ENCODE peak calls at places on chromosomes 6 and 20, in ten cellular contexts. One of them, this sample, is unnamed.

GRCh38 chr6:14927398-14927797 is 318.5 kb upstream of the JARID2 start:
- DNase-seq in neural progenitor cell: no peak
- DNase-seq in right lobe of liver: no peak
- DNase-seq in upper lobe of left lung: peak; percentile 52
- DNase-seq in effector memory CD4-positive, alpha-beta T cell: no peak
- DNase-seq in GM23248: no peak
- DNase-seq in H9: no peak
- DNase-seq in A549: no peak
- DNase-seq in heart right ventricle: no peak
- DNase-seq in HCT116: no peak
- DNase-seq in this sample: no peak

GRCh38 chr6:158418501-158418900 is 106.2 kb downstream of the TULP4 start:
- DNase-seq in neural progenitor cell: no peak
- DNase-seq in right lobe of liver: no peak
- DNase-seq in upper lobe of left lung: no peak
- DNase-seq in effector memory CD4-positive, alpha-beta T cell: no peak
- DNase-seq in GM23248: peak; percentile 50
- DNase-seq in H9: no peak
- DNase-seq in A549: no peak
- DNase-seq in heart right ventricle: no peak
- DNase-seq in HCT116: no peak
- DNase-seq in this sample: no peak

GRCh38 chr20:25195962-25196700 is 619 bp downstream of the ENTPD6 start:
- DNase-seq in neural progenitor cell: peak; percentile 66
- DNase-seq in right lobe of liver: no peak
- DNase-seq in upper lobe of left lung: no peak
- DNase-seq in effector memory CD4-positive, alpha-beta T cell: no peak
- DNase-seq in GM23248: no peak
- DNase-seq in H9: peak; percentile 52
- DNase-seq in A549: peak; percentile 32
- DNase-seq in heart right ventricle: no peak
- DNase-seq in HCT116: peak; percentile 28
- DNase-seq in this sample: peak; percentile 66

GRCh38 chr6:158143700-158144099 is 24.4 kb downstream of the SERAC1 start:
- DNase-seq in neural progenitor cell: peak; percentile 41
- DNase-seq in right lobe of liver: no peak
- DNase-seq in upper lobe of left lung: no peak
- DNase-seq in effector memory CD4-positive, alpha-beta T cell: no peak
- DNase-seq in GM23248: peak; percentile 46
- DNase-seq in H9: peak; percentile 36
- DNase-seq in A549: no peak
- DNase-seq in heart right ventricle: no peak
- DNase-seq in HCT116: no peak
- DNase-seq in this sample: peak; percentile 51

GRCh38 chr20:34791289-34792020 is 34.0 kb downstream of the NCOA6 start:
- DNase-seq in neural progenitor cell: peak; percentile 28
- DNase-seq in right lobe of liver: no peak
- DNase-seq in upper lobe of left lung: peak; percentile 40
- DNase-seq in effector memory CD4-positive, alpha-beta T cell: no peak
- DNase-seq in GM23248: peak; percentile 75
- DNase-seq in H9: no peak
- DNase-seq in A549: no peak
- DNase-seq in heart right ventricle: peak; percentile 23
- DNase-seq in HCT116: no peak
- DNase-seq in this sample: no peak

GRCh38 chr20:23225407-23226060 is 125.1 kb upstream of the NXT1 start:
- DNase-seq in neural progenitor cell: no peak
- DNase-seq in right lobe of liver: no peak
- DNase-seq in upper lobe of left lung: peak; percentile 87
- DNase-seq in effector memory CD4-positive, alpha-beta T cell: no peak
- DNase-seq in GM23248: peak; percentile 95
- DNase-seq in H9: no peak
- DNase-seq in A549: peak; percentile 58
- DNase-seq in heart right ventricle: no peak
- DNase-seq in HCT116: no peak
- DNase-seq in this sample: peak; percentile 87

GRCh38 chr6:105212587-105212986 is 32.8 kb upstream of the POPDC3 start:
- DNase-seq in neural progenitor cell: no peak
- DNase-seq in right lobe of liver: no peak
- DNase-seq in upper lobe of left lung: no peak
- DNase-seq in effector memory CD4-positive, alpha-beta T cell: no peak
- DNase-seq in GM23248: no peak
- DNase-seq in H9: no peak
- DNase-seq in A549: no peak
- DNase-seq in heart right ventricle: no peak
- DNase-seq in HCT116: no peak
- DNase-seq in this sample: no peak

GRCh38 chr20:10427060-10427692 is 6.8 kb downstream of the MKKS start:
- DNase-seq in neural progenitor cell: peak; percentile 61
- DNase-seq in right lobe of liver: peak; percentile 58
- DNase-seq in upper lobe of left lung: peak; percentile 45
- DNase-seq in effector memory CD4-positive, alpha-beta T cell: no peak
- DNase-seq in GM23248: peak; percentile 86
- DNase-seq in H9: no peak
- DNase-seq in A549: peak; percentile 84
- DNase-seq in heart right ventricle: peak; percentile 46
- DNase-seq in HCT116: no peak
- DNase-seq in this sample: no peak

GRCh38 chr6:95294047-95294446 is 283.3 kb upstream of the MANEA start:
- DNase-seq in neural progenitor cell: no peak
- DNase-seq in right lobe of liver: no peak
- DNase-seq in upper lobe of left lung: no peak
- DNase-seq in effector memory CD4-positive, alpha-beta T cell: no peak
- DNase-seq in GM23248: no peak
- DNase-seq in H9: no peak
- DNase-seq in A549: no peak
- DNase-seq in heart right ventricle: no peak
- DNase-seq in HCT116: no peak
- DNase-seq in this sample: no peak

GRCh38 chr20:39016076-39016475 is 53.9 kb downstream of the DHX35 start:
- DNase-seq in neural progenitor cell: no peak
- DNase-seq in right lobe of liver: no peak
- DNase-seq in upper lobe of left lung: no peak
- DNase-seq in effector memory CD4-positive, alpha-beta T cell: no peak
- DNase-seq in GM23248: no peak
- DNase-seq in H9: no peak
- DNase-seq in A549: no peak
- DNase-seq in heart right ventricle: no peak
- DNase-seq in HCT116: no peak
- DNase-seq in this sample: no peak

GRCh38 chr20:64224344-64225165 is 31.0 kb upstream of the PCMTD2 start:
- DNase-seq in neural progenitor cell: no peak
- DNase-seq in right lobe of liver: no peak
- DNase-seq in upper lobe of left lung: no peak
- DNase-seq in effector memory CD4-positive, alpha-beta T cell: no peak
- DNase-seq in GM23248: peak; percentile 97
- DNase-seq in H9: no peak
- DNase-seq in A549: no peak
- DNase-seq in heart right ventricle: peak; percentile 29
- DNase-seq in HCT116: no peak
- DNase-seq in this sample: peak; percentile 100

GRCh38 chr6:168773788-168774187 is 332.8 kb downstream of the SMOC2 start:
- DNase-seq in neural progenitor cell: no peak
- DNase-seq in right lobe of liver: no peak
- DNase-seq in upper lobe of left lung: no peak
- DNase-seq in effector memory CD4-positive, alpha-beta T cell: no peak
- DNase-seq in GM23248: no peak
- DNase-seq in H9: no peak
- DNase-seq in A549: no peak
- DNase-seq in heart right ventricle: no peak
- DNase-seq in HCT116: no peak
- DNase-seq in this sample: no peak

GRCh38 chr6:168778201-168778600 is 337.2 kb downstream of the SMOC2 start:
- DNase-seq in neural progenitor cell: no peak
- DNase-seq in right lobe of liver: no peak
- DNase-seq in upper lobe of left lung: no peak
- DNase-seq in effector memory CD4-positive, alpha-beta T cell: no peak
- DNase-seq in GM23248: peak; percentile 11
- DNase-seq in H9: no peak
- DNase-seq in A549: no peak
- DNase-seq in heart right ventricle: peak; percentile 32
- DNase-seq in HCT116: no peak
- DNase-seq in this sample: no peak

DNA sequence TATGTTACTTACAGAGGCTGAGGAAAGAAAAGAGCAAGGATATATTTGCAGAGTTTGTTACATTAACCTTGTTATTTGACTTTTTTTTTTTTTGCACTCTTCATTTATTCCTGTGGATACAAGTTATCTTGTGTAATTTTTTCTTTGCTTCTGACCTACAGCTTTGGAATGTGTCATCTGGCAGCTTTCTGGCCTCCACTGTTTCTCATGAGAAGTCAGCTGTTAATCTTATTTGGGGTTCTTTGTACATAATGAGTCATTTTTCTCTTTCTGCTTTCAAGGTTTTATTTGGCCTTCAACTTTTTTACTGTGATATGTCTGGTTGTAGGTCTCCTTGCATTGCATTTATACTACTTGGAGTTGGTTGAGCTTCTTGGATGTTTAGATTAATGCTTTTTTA is 333.4 kb downstream of the SMOC2 start:
- DNase-seq in neural progenitor cell: no peak
- DNase-seq in right lobe of liver: no peak
- DNase-seq in upper lobe of left lung: no peak
- DNase-seq in effector memory CD4-positive, alpha-beta T cell: no peak
- DNase-seq in GM23248: peak; percentile 2
- DNase-seq in H9: no peak
- DNase-seq in A549: no peak
- DNase-seq in heart right ventricle: no peak
- DNase-seq in HCT116: no peak
- DNase-seq in this sample: no peak
- H3K9me3 ChIP-seq in neural progenitor cell: peaks cover 8% of the 10 kb centered on the region
- H3K9me3 ChIP-seq in right lobe of liver: no peaks in the 10 kb centered on the region
- H3K9me3 ChIP-seq in upper lobe of left lung: no peaks in the 10 kb centered on the region
- H3K9me3 ChIP-seq in effector memory CD4-positive, alpha-beta T cell: no peaks in the 10 kb centered on the region
- H3K9me3 ChIP-seq in GM23248: peaks cover 6% of the 10 kb centered on the region
- H3K9me3 ChIP-seq in H9: no peaks in the 10 kb centered on the region
- H3K9me3 ChIP-seq in A549: no peaks in the 10 kb centered on the region
- H3K9me3 ChIP-seq in heart right ventricle: peaks cover 7% of the 10 kb centered on the region
- H3K9me3 ChIP-seq in HCT116: no peaks in the 10 kb centered on the region
- H3K9me3 ChIP-seq in this sample: no peaks in the 10 kb centered on the region

DNA sequence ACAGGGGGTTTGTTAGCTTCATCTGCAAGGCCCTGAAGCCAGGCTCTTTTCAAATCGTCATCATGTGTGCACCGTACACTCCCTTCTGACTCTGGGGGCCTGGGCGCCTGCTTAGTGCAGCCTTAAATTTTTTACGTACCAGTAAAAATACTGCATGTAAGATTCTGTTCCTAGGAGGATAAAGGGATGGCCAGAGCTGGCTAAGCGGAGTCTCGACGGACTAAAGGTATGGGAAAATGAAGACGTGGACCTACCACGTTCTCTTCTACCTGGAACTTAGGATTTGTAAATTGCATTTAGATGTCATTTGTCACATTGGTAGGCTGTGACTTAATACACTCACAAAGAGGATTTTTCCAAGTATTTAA is 149.3 kb upstream of the AFDN start:
- DNase-seq in neural progenitor cell: no peak
- DNase-seq in right lobe of liver: no peak
- DNase-seq in upper lobe of left lung: no peak
- DNase-seq in effector memory CD4-positive, alpha-beta T cell: no peak
- DNase-seq in GM23248: no peak
- DNase-seq in H9: no peak
- DNase-seq in A549: no peak
- DNase-seq in heart right ventricle: no peak
- DNase-seq in HCT116: no peak
- DNase-seq in this sample: no peak
- H3K4me1 ChIP-seq in neural progenitor cell: peaks cover 42% of the 10 kb centered on the region
- H3K4me1 ChIP-seq in right lobe of liver: no peaks in the 10 kb centered on the region
- H3K4me1 ChIP-seq in upper lobe of left lung: peaks cover 28% of the 10 kb centered on the region
- H3K4me1 ChIP-seq in effector memory CD4-positive, alpha-beta T cell: no peaks in the 10 kb centered on the region
- H3K4me1 ChIP-seq in GM23248: no peaks in the 10 kb centered on the region
- H3K4me1 ChIP-seq in H9: peaks cover 3% of the 10 kb centered on the region
- H3K4me1 ChIP-seq in A549: peaks cover 9% of the 10 kb centered on the region
- H3K4me1 ChIP-seq in heart right ventricle: peaks cover 44% of the 10 kb centered on the region
- H3K4me1 ChIP-seq in HCT116: no peaks in the 10 kb centered on the region
- H3K4me1 ChIP-seq in this sample: no peaks in the 10 kb centered on the region

GRCh38 chr20:60632420-60633262 is 619.4 kb upstream of the CDH4 start:
- DNase-seq in neural progenitor cell: no peak
- DNase-seq in right lobe of liver: no peak
- DNase-seq in upper lobe of left lung: no peak
- DNase-seq in effector memory CD4-positive, alpha-beta T cell: no peak
- DNase-seq in GM23248: peak; percentile 20
- DNase-seq in H9: no peak
- DNase-seq in A549: no peak
- DNase-seq in heart right ventricle: no peak
- DNase-seq in HCT116: no peak
- DNase-seq in this sample: no peak
- H3K9me3 ChIP-seq in neural progenitor cell: no peaks in the 10 kb centered on the region
- H3K9me3 ChIP-seq in right lobe of liver: no peaks in the 10 kb centered on the region
- H3K9me3 ChIP-seq in upper lobe of left lung: no peaks in the 10 kb centered on the region
- H3K9me3 ChIP-seq in effector memory CD4-positive, alpha-beta T cell: no peaks in the 10 kb centered on the region
- H3K9me3 ChIP-seq in GM23248: no peaks in the 10 kb centered on the region
- H3K9me3 ChIP-seq in H9: no peaks in the 10 kb centered on the region
- H3K9me3 ChIP-seq in A549: no peaks in the 10 kb centered on the region
- H3K9me3 ChIP-seq in heart right ventricle: no peaks in the 10 kb centered on the region
- H3K9me3 ChIP-seq in HCT116: peaks cover 51% of the 10 kb centered on the region
- H3K9me3 ChIP-seq in this sample: no peaks in the 10 kb centered on the region

DNA sequence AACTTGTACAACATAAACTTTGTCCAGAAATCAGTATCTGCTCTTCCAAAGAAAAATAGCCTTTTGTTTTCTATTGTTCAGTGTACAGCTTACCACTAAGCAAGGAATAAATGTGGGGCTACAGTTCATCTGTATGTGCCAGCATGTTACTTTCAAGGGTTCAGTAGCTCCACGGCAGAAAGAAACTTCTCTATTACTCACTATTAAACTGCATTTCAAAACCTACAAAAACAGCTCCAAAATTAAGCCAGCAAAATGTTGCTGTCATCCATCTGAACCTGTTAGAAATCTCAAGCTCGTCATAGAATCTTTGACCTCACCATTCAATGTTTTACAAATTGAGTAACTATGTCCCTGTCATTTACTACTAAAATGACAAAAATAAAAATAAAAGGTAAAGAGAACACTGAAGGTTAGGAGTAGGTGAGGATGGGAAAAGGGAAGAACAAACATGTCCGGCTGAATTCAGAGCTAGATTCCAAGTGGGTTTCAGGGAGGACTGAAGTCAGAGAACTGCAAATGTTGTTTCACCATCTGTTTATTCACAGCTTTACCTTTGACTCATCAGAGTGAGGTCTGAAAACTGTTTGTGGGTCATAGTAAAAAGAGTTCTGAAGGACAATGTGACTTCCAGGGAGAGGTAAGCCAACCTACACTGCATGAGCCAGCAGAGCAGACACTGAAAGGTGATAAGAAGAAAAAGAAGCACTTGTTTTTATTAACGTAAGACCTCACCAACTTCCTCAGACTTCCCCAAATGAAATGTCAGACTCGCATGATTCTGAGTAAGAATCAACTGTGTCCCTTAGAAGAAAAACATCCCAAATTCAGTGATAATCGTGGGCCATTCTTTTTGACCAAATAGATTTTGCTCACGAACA is 62.0 kb downstream of the ATXN1 start:
- DNase-seq in neural progenitor cell: no peak
- DNase-seq in right lobe of liver: no peak
- DNase-seq in upper lobe of left lung: no peak
- DNase-seq in effector memory CD4-positive, alpha-beta T cell: peak; percentile 28
- DNase-seq in GM23248: peak; percentile 69
- DNase-seq in H9: no peak
- DNase-seq in A549: no peak
- DNase-seq in heart right ventricle: no peak
- DNase-seq in HCT116: no peak
- DNase-seq in this sample: no peak
- H3K4me1 ChIP-seq in neural progenitor cell: peaks cover 34% of the 10 kb centered on the region
- H3K4me1 ChIP-seq in right lobe of liver: no peaks in the 10 kb centered on the region
- H3K4me1 ChIP-seq in upper lobe of left lung: peaks cover 51% of the 10 kb centered on the region
- H3K4me1 ChIP-seq in effector memory CD4-positive, alpha-beta T cell: peaks cover 22% of the 10 kb centered on the region
- H3K4me1 ChIP-seq in GM23248: peaks cover 32% of the 10 kb centered on the region
- H3K4me1 ChIP-seq in H9: peaks cover 2% of the 10 kb centered on the region
- H3K4me1 ChIP-seq in A549: peaks cover 34% of the 10 kb centered on the region
- H3K4me1 ChIP-seq in heart right ventricle: peaks cover 31% of the 10 kb centered on the region
- H3K4me1 ChIP-seq in HCT116: no peaks in the 10 kb centered on the region
- H3K4me1 ChIP-seq in this sample: peaks cover 39% of the 10 kb centered on the region

GRCh38 chr6:9862603-9863167 is 552.2 kb downstream of the TFAP2A start:
- DNase-seq in neural progenitor cell: no peak
- DNase-seq in right lobe of liver: no peak
- DNase-seq in upper lobe of left lung: no peak
- DNase-seq in effector memory CD4-positive, alpha-beta T cell: no peak
- DNase-seq in GM23248: no peak
- DNase-seq in H9: no peak
- DNase-seq in A549: no peak
- DNase-seq in heart right ventricle: no peak
- DNase-seq in HCT116: no peak
- DNase-seq in this sample: peak; percentile 1
- H3K9me3 ChIP-seq in neural progenitor cell: peaks cover 7% of the 10 kb centered on the region
- H3K9me3 ChIP-seq in right lobe of liver: no peaks in the 10 kb centered on the region
- H3K9me3 ChIP-seq in upper lobe of left lung: peaks cover 9% of the 10 kb centered on the region
- H3K9me3 ChIP-seq in effector memory CD4-positive, alpha-beta T cell: no peaks in the 10 kb centered on the region
- H3K9me3 ChIP-seq in GM23248: no peaks in the 10 kb centered on the region
- H3K9me3 ChIP-seq in H9: peaks cover 18% of the 10 kb centered on the region
- H3K9me3 ChIP-seq in A549: peaks cover 9% of the 10 kb centered on the region
- H3K9me3 ChIP-seq in heart right ventricle: no peaks in the 10 kb centered on the region
- H3K9me3 ChIP-seq in HCT116: no peaks in the 10 kb centered on the region
- H3K9me3 ChIP-seq in this sample: no peaks in the 10 kb centered on the region